ENCODE peak calls at places on chromosomes 1 and 21, in eight cellular contexts. H is cardiac fibroblast, C is lower leg skin, M is tibial artery, E is endothelial cell, X is adrenal gland, G is AG09319, Y is heart right ventricle. A is an unnamed sample.

GRCh38 chr1:28917757-28918118 is 3.4 kb downstream of the EPB41 start:
- DNase-seq in X (no peak), C (no peak), H (no peak), G (no peak), M (no peak), Y (no peak), E (no peak), A (no peak)

GRCh38 chr1:215730600-215730999 is 163.5 kb downstream of the KCTD3 start:
- DNase-seq in Y (no peak), H (no peak), G (no peak), C (no peak), M (no peak), E (no peak), X (no peak), A (no peak)

GRCh38 chr1:34840426-34840825 is 19.1 kb downstream of the SMIM12 start:
- DNase-seq in G (no peak), Y (no peak), M (no peak), X (no peak), E (no peak), H (no peak), C (peak), A (no peak)

GRCh38 chr1:40301541-40302299 is 15.4 kb downstream of the COL9A2 start:
- DNase-seq in M (no peak), G (no peak), C (peak), Y (no peak), E (no peak), X (no peak), H (no peak), A (no peak)

GRCh38 chr1:159591981-159592380 is 4.4 kb downstream of the APCS start:
- DNase-seq in M (no peak), Y (no peak), H (no peak), C (no peak), X (no peak), E (no peak), G (no peak), A (peak)

GRCh38 chr1:110390692-110391232 is at the start of gene SLC16A4:
- DNase-seq in G (peak), C (no peak), E (peak), Y (peak), H (peak), X (no peak), M (peak), A (peak)

GRCh38 chr1:81689531-81689941 is 111.2 kb upstream of the ADGRL2 start:
- DNase-seq in C (no peak), G (peak), X (no peak), Y (peak), H (peak), E (no peak), M (no peak), A (peak)

GRCh38 chr1:39638965-39639332 is 494 bp downstream of the HEYL start:
- DNase-seq in H (no peak), C (no peak), M (no peak), Y (no peak), G (no peak), E (no peak), X (no peak), A (no peak)

GRCh38 chr1:44074415-44074814 is 43.2 kb upstream of the SLC6A9 start:
- DNase-seq in M (no peak), Y (no peak), E (no peak), C (no peak), G (no peak), X (no peak), H (no peak), A (no peak)

GRCh38 chr1:36912365-36912840 is 121.9 kb downstream of the GRIK3 start:
- DNase-seq in H (no peak), E (no peak), M (no peak), C (peak), G (no peak), Y (no peak), X (no peak), A (no peak)

GRCh38 chr1:31041529-31041928 is 24.0 kb downstream of the PUM1 start:
- DNase-seq in G (no peak), E (no peak), Y (no peak), X (no peak), M (no peak), C (no peak), H (no peak), A (no peak)

GRCh38 chr1:169312084-169312954 is 55.3 kb downstream of the NME7 start:
- DNase-seq in C (no peak), H (peak), E (no peak), M (no peak), Y (no peak), X (peak), G (peak), A (peak)

GRCh38 chr1:19310061-19310460 is 1.9 kb downstream of the AKR7A2 start:
- DNase-seq in E (no peak), H (no peak), C (no peak), Y (no peak), G (no peak), X (no peak), M (no peak), A (no peak)

GRCh38 chr1:101745549-101745948 is 251.2 kb downstream of the OLFM3 start:
- DNase-seq in X (no peak), M (no peak), Y (no peak), G (no peak), C (no peak), E (no peak), H (peak), A (no peak)

GRCh38 chr1:36956570-36956969 is 77.7 kb downstream of the GRIK3 start:
- DNase-seq in G (no peak), C (no peak), X (no peak), Y (no peak), E (no peak), H (no peak), M (no peak), A (no peak)

GRCh38 chr1:84412316-84412942 is 14.1 kb downstream of the DNASE2B start:
- DNase-seq in E (no peak), Y (no peak), C (no peak), M (no peak), G (peak), X (no peak), H (peak), A (peak)

GRCh38 chr1:214205053-214205452 is 75.9 kb upstream of the SMYD2 start:
- DNase-seq in G (no peak), X (no peak), E (no peak), M (no peak), H (no peak), Y (no peak), C (no peak), A (no peak)

GRCh38 chr21:44391345-44392091 is 38.1 kb downstream of the TRPM2 start:
- DNase-seq in M (peak), H (no peak), G (no peak), Y (peak), E (no peak), C (peak), X (peak), A (no peak)

GRCh38 chr1:233631810-233632375 is 18.0 kb downstream of the KCNK1 start:
- DNase-seq in H (no peak), X (no peak), E (no peak), Y (no peak), M (no peak), C (peak), G (no peak), A (no peak)

GRCh38 chr1:145944532-145944931 is 13.3 kb downstream of the LIX1L start:
- DNase-seq in X (no peak), C (no peak), M (no peak), H (no peak), Y (no peak), E (no peak), G (no peak), A (no peak)

GRCh38 chr1:88684482-88685238 is 587 bp downstream of the PKN2 start:
- DNase-seq in H (peak), C (peak), G (no peak), Y (peak), X (peak), M (peak), E (peak), A (peak)

GRCh38 chr1:31434101-31434871 is 21.3 kb downstream of the SERINC2 start:
- DNase-seq in H (no peak), M (no peak), Y (no peak), X (no peak), G (no peak), C (peak), E (no peak), A (no peak)

GRCh38 chr1:39178541-39179431 is 25.7 kb upstream of the MACF1 start:
- DNase-seq in C (no peak), Y (no peak), E (no peak), G (no peak), X (peak), H (peak), M (no peak), A (peak)

GRCh38 chr1:93758842-93759515 is 77.3 kb upstream of the BCAR3 start:
- DNase-seq in M (no peak), E (peak), X (peak), H (peak), Y (no peak), C (no peak), G (no peak), A (no peak)

GRCh38 chr1:1066403-1067283 is 7.5 kb downstream of the RNF223 start:
- DNase-seq in G (no peak), C (no peak), M (no peak), H (no peak), X (no peak), E (no peak), Y (no peak), A (no peak)

GRCh38 chr1:177723533-177723932 is 246.3 kb downstream of the SEC16B start:
- DNase-seq in C (no peak), H (no peak), X (no peak), Y (no peak), G (no peak), M (no peak), E (no peak), A (no peak)

GRCh38 chr1:8926707-8927694 is 18.7 kb upstream of the CA6 start:
- DNase-seq in M (no peak), E (no peak), X (no peak), Y (no peak), C (no peak), H (no peak), G (no peak), A (no peak)

GRCh38 chr1:98048234-98048633 is 127.4 kb upstream of the DPYD start:
- DNase-seq in E (peak), G (peak), Y (peak), M (peak), C (peak), H (peak), X (peak), A (peak)

GRCh38 chr1:6587261-6588005 is 7.6 kb downstream of the ZBTB48 start:
- DNase-seq in X (peak), G (no peak), E (no peak), C (no peak), Y (peak), H (no peak), M (peak), A (no peak)

GRCh38 chr1:110798691-110799256 is 74.2 kb upstream of the CD53 start:
- DNase-seq in G (no peak), Y (no peak), X (no peak), C (no peak), H (no peak), E (no peak), M (no peak), A (no peak)

GRCh38 chr1:47781171-47781959 is 215.8 kb downstream of the TRABD2B start:
- DNase-seq in M (no peak), H (no peak), Y (no peak), X (no peak), E (no peak), C (no peak), G (no peak), A (no peak)

GRCh38 chr1:25541889-25542658 is 1.3 kb upstream of the LDLRAP1 start:
- DNase-seq in E (no peak), Y (no peak), X (no peak), H (no peak), G (no peak), M (no peak), C (no peak), A (no peak)

GRCh38 chr1:222250376-222250775 is 297.5 kb downstream of the HHIPL2 start:
- DNase-seq in G (peak), Y (no peak), H (no peak), C (no peak), E (no peak), M (no peak), X (no peak), A (peak)

GRCh38 chr1:206812456-206812855 is 40.2 kb upstream of the IL10 start:
- DNase-seq in H (no peak), Y (no peak), E (no peak), C (no peak), X (no peak), G (no peak), M (no peak), A (no peak)

GRCh38 chr1:115112496-115113375 is 23.4 kb upstream of the TSPAN2 start:
- DNase-seq in Y (peak), H (peak), G (no peak), X (peak), M (no peak), C (no peak), E (peak), A (no peak)

GRCh38 chr1:109772658-109773202 is 9.0 kb upstream of the EPS8L3 start:
- DNase-seq in E (no peak), C (no peak), M (peak), G (no peak), X (no peak), Y (no peak), H (no peak), A (no peak)

GRCh38 chr1:215416497-215416896 is 150.6 kb upstream of the KCTD3 start:
- DNase-seq in M (no peak), E (no peak), X (no peak), Y (no peak), H (no peak), G (no peak), C (no peak), A (no peak)

DNA sequence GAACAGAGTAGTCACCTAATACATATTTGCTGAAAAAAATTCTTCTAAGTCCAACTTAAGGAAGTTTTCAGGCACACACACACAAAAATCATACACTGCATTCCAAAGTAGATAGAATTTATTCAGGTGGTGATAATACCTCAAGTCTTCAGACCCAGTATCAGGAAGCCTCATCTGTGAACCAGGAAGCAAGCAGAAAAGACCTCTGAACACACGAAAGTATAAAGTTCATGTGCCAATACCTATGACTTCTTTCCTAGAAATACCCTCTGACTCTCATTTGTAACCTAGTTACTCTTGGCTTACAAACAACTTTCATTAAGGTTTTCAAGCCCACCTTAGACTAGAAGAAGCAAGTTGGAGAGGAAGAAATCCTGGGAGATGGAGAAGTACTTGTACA is 35.7 kb upstream of the IFNLR1 start:
- DNase-seq in X (no peak), Y (no peak), M (no peak), E (no peak), H (no peak), G (no peak), C (no peak), A (no peak)
- TF ChIP-seq CTCF in X (no peak), Y (no peak), M (no peak), E (no peak), H (no peak), G (no peak), C (no peak), A (no peak)

GRCh38 chr1:85850238-85850637 is 142.0 kb upstream of the ZNHIT6 start:
- DNase-seq in X (no peak), G (peak), M (no peak), E (no peak), C (no peak), H (peak), Y (no peak), A (peak)
- TF ChIP-seq CTCF in X (no peak), G (peak), M (no peak), E (no peak), C (no peak), H (peak), Y (no peak), A (peak)

DNA sequence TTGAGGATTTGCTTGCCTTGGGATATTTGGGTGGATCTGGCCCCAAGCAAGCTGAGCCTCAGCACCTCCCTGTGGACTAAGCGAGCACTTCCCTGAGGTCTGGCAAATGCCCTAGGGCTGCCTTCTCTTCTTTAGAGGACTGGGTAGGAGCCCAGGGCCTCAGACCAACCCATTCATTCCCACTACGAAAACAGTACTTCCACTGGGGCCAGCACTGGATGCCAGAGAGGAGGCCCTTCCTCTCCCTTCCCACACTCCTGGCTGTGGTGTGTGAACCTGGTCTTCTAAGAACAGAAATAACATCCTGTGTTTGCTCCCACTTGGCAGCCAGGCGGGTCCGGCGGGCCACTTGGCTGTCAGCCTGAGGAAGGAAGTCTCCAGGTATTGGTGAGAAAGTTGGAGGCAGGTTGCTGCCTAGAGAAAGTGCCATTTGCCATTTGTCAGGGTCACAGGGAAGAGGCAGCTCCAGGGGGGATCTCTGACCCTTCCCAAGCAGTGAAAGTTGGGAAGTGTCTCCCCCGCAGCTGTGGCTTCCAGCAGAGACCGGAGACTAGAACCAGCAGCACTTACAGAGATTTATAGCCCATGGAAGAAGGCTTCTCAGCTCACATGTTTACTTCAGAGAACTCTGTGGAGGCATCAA is 323.5 kb downstream of the SIPA1L2 start:
- DNase-seq in E (peak), X (no peak), Y (peak), H (peak), G (no peak), M (peak), C (no peak), A (no peak)
- TF ChIP-seq CTCF in E (no peak), X (no peak), Y (peak), H (peak), G (no peak), M (peak), C (no peak), A (no peak)

GRCh38 chr1:55443175-55443933 is 228.2 kb upstream of the USP24 start:
- DNase-seq in C (peak), G (peak), Y (peak), E (no peak), X (peak), M (peak), H (peak), A (peak)
- TF ChIP-seq CTCF in C (no peak), G (no peak), Y (peak), E (no peak), X (no peak), M (peak), H (no peak), A (peak)

DNA sequence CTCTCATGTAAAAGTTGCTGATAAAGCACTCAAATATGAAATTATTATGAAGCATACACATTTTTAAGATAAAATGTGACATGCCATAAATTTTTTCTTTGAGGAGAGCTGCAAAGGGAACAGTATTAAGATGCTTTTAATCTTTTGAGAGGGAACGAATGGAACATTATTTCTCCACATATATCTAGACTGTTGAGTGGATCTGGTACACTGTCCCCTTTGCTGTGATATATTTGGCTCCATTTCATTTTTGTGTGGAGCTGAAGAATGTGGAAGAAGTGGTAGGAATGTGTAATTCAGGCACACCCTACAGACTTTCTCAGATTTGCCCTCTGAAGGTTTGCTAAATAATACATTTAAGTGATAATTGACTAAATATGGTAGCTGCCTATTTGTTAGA is 31.7 kb downstream of the PGM1 start:
- DNase-seq in M (no peak), C (no peak), G (no peak), Y (no peak), E (no peak), H (peak), X (no peak), A (peak)
- TF ChIP-seq CTCF in M (no peak), C (no peak), G (peak), Y (no peak), E (no peak), H (peak), X (peak), A (peak)